ENCODE peak calls at places on chromosomes 5 and 9, in four cellular contexts. One of them, this sample, is unnamed.

GRCh38 chr5:159412284-159413046 is 82.2 kb upstream of the IL12B start:
- DNase-seq in kidney epithelial cell: no peak
- DNase-seq in lower leg skin: peak; percentile 19
- DNase-seq in AG04450: no peak
- DNase-seq in this sample: no peak

GRCh38 chr5:82707741-82708140 is 369.5 kb downstream of the TMEM167A start:
- DNase-seq in kidney epithelial cell: peak; percentile 60
- DNase-seq in lower leg skin: no peak
- DNase-seq in AG04450: no peak
- DNase-seq in this sample: no peak

GRCh38 chr9:91847576-91847975 is 102.5 kb downstream of the ROR2 start:
- DNase-seq in kidney epithelial cell: peak; percentile 56
- DNase-seq in lower leg skin: no peak
- DNase-seq in AG04450: peak; percentile 27
- DNase-seq in this sample: no peak

GRCh38 chr5:141040093-141040762 is 10.9 kb upstream of the PCDHB1 start:
- DNase-seq in kidney epithelial cell: no peak
- DNase-seq in lower leg skin: no peak
- DNase-seq in AG04450: no peak
- DNase-seq in this sample: no peak

GRCh38 chr9:136021891-136022681 is 60.9 kb upstream of the UBAC1 start:
- DNase-seq in kidney epithelial cell: no peak
- DNase-seq in lower leg skin: no peak
- DNase-seq in AG04450: no peak
- DNase-seq in this sample: no peak

GRCh38 chr5:31328031-31328430 is 134.5 kb downstream of the CDH6 start:
- DNase-seq in kidney epithelial cell: no peak
- DNase-seq in lower leg skin: no peak
- DNase-seq in AG04450: no peak
- DNase-seq in this sample: no peak

GRCh38 chr5:96091874-96092273 is 130.2 kb upstream of the ELL2 start:
- DNase-seq in kidney epithelial cell: no peak
- DNase-seq in lower leg skin: no peak
- DNase-seq in AG04450: no peak
- DNase-seq in this sample: no peak

GRCh38 chr5:36422957-36423356 is 121.3 kb upstream of the RANBP3L start:
- DNase-seq in kidney epithelial cell: peak; percentile 74
- DNase-seq in lower leg skin: no peak
- DNase-seq in AG04450: no peak
- DNase-seq in this sample: no peak

GRCh38 chr5:148730272-148730954 is 76.1 kb upstream of the HTR4 start:
- DNase-seq in kidney epithelial cell: no peak
- DNase-seq in lower leg skin: no peak
- DNase-seq in AG04450: no peak
- DNase-seq in this sample: no peak

GRCh38 chr5:153613143-153613542 is 122.7 kb downstream of the GRIA1 start:
- DNase-seq in kidney epithelial cell: no peak
- DNase-seq in lower leg skin: no peak
- DNase-seq in AG04450: no peak
- DNase-seq in this sample: no peak

GRCh38 chr9:131454028-131454427 is 48.7 kb upstream of the POMT1 start:
- DNase-seq in kidney epithelial cell: no peak
- DNase-seq in lower leg skin: no peak
- DNase-seq in AG04450: no peak
- DNase-seq in this sample: no peak

GRCh38 chr9:29209748-29210276 is 1636.5 kb upstream of the C9orf72 start:
- DNase-seq in kidney epithelial cell: no peak
- DNase-seq in lower leg skin: no peak
- DNase-seq in AG04450: no peak
- DNase-seq in this sample: no peak

GRCh38 chr5:151924564-151925395 is at the start of gene GLRA1:
- DNase-seq in kidney epithelial cell: no peak
- DNase-seq in lower leg skin: no peak
- DNase-seq in AG04450: peak; percentile 4
- DNase-seq in this sample: no peak

GRCh38 chr5:151926186-151926585 is 1.5 kb upstream of the GLRA1 start:
- DNase-seq in kidney epithelial cell: no peak
- DNase-seq in lower leg skin: no peak
- DNase-seq in AG04450: no peak
- DNase-seq in this sample: no peak

GRCh38 chr5:151925396-151925750 is 722 bp upstream of the GLRA1 start:
- DNase-seq in kidney epithelial cell: no peak
- DNase-seq in lower leg skin: no peak
- DNase-seq in AG04450: no peak
- DNase-seq in this sample: no peak

GRCh38 chr5:151917931-151918330 is 6.7 kb downstream of the GLRA1 start:
- DNase-seq in kidney epithelial cell: no peak
- DNase-seq in lower leg skin: no peak
- DNase-seq in AG04450: no peak
- DNase-seq in this sample: no peak

GRCh38 chr5:151923865-151924264 is 786 bp downstream of the GLRA1 start:
- DNase-seq in kidney epithelial cell: no peak
- DNase-seq in lower leg skin: no peak
- DNase-seq in AG04450: no peak
- DNase-seq in this sample: no peak
- TF ChIP-seq CTCF in kidney epithelial cell: peak; percentile 41
- TF ChIP-seq CTCF in lower leg skin: no peak
- TF ChIP-seq CTCF in AG04450: no peak
- TF ChIP-seq CTCF in this sample: peak; percentile 24

GRCh38 chr9:2047144-2047671 is 32.1 kb downstream of the SMARCA2 start:
- DNase-seq in kidney epithelial cell: no peak
- DNase-seq in lower leg skin: no peak
- DNase-seq in AG04450: no peak
- DNase-seq in this sample: no peak
- H3K4me3 ChIP-seq in kidney epithelial cell: no peak overlapping the region
- H3K4me3 ChIP-seq in lower leg skin: no peak overlapping the region
- H3K4me3 ChIP-seq in AG04450: no peak overlapping the region
- H3K4me3 ChIP-seq in this sample: no peak overlapping the region

GRCh38 chr9:124531115-124531514 is 23.9 kb upstream of the NR5A1 start:
- DNase-seq in kidney epithelial cell: no peak
- DNase-seq in lower leg skin: no peak
- DNase-seq in AG04450: no peak
- DNase-seq in this sample: no peak

GRCh38 chr9:124537926-124538325 is 30.7 kb upstream of the NR5A1 start:
- DNase-seq in kidney epithelial cell: no peak
- DNase-seq in lower leg skin: no peak
- DNase-seq in AG04450: no peak
- DNase-seq in this sample: no peak

GRCh38 chr9:124535846-124536245 is 28.6 kb upstream of the NR5A1 start:
- DNase-seq in kidney epithelial cell: no peak
- DNase-seq in lower leg skin: no peak
- DNase-seq in AG04450: no peak
- DNase-seq in this sample: no peak

GRCh38 chr9:124530216-124530615 is 23.0 kb upstream of the NR5A1 start:
- DNase-seq in kidney epithelial cell: no peak
- DNase-seq in lower leg skin: no peak
- DNase-seq in AG04450: no peak
- DNase-seq in this sample: no peak

DNA sequence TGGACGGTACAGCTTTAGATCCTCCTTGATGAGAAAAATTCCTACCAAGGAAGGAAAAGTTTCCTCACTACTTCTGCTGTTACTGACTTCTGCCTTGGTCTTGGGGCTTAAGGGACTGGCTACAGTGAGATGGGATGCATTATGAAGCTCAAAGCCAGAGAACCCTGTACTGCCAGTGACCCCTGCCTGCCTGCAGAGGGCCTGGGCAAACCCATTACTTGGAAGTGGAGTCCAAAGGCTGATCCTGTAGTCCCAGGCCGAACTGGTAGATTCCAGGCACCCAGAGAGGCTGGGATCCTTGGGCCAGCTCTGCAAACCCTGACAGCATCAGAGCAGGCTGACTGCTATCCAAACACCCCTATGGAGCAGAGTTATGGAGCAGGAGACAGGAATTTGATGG is 25.7 kb upstream of the NR5A1 start:
- DNase-seq in kidney epithelial cell: no peak
- DNase-seq in lower leg skin: no peak
- DNase-seq in AG04450: no peak
- DNase-seq in this sample: no peak
- TF ChIP-seq CTCF in kidney epithelial cell: no peak
- TF ChIP-seq CTCF in lower leg skin: no peak
- TF ChIP-seq CTCF in AG04450: no peak
- TF ChIP-seq CTCF in this sample: no peak

GRCh38 chr9:18438300-18438925 is 35.5 kb upstream of the ADAMTSL1 start:
- DNase-seq in kidney epithelial cell: no peak
- DNase-seq in lower leg skin: peak; percentile 22
- DNase-seq in AG04450: no peak
- DNase-seq in this sample: no peak
- H3K4me3 ChIP-seq in kidney epithelial cell: peak overlapping the region; percentile 16
- H3K4me3 ChIP-seq in lower leg skin: no peak overlapping the region
- H3K4me3 ChIP-seq in AG04450: peak overlapping the region; percentile 52
- H3K4me3 ChIP-seq in this sample: peak overlapping the region; percentile 38

GRCh38 chr9:128987800-128988199 is 40.3 kb downstream of the NUP188 start:
- DNase-seq in kidney epithelial cell: peak; percentile 4
- DNase-seq in lower leg skin: peak; percentile 48
- DNase-seq in AG04450: peak; percentile 41
- DNase-seq in this sample: peak; percentile 54

GRCh38 chr9:128995791-128996190 is 32.3 kb downstream of the SH3GLB2 start:
- DNase-seq in kidney epithelial cell: no peak
- DNase-seq in lower leg skin: no peak
- DNase-seq in AG04450: no peak
- DNase-seq in this sample: no peak

GRCh38 chr9:128998462-128998861 is 29.7 kb downstream of the SH3GLB2 start:
- DNase-seq in kidney epithelial cell: no peak
- DNase-seq in lower leg skin: peak; percentile 38
- DNase-seq in AG04450: no peak
- DNase-seq in this sample: no peak

GRCh38 chr9:128992995-128993394 is 35.1 kb downstream of the SH3GLB2 start:
- DNase-seq in kidney epithelial cell: no peak
- DNase-seq in lower leg skin: no peak
- DNase-seq in AG04450: no peak
- DNase-seq in this sample: no peak
- TF ChIP-seq CTCF in kidney epithelial cell: peak; percentile 47
- TF ChIP-seq CTCF in lower leg skin: no peak
- TF ChIP-seq CTCF in AG04450: peak; percentile 35
- TF ChIP-seq CTCF in this sample: peak; percentile 34

GRCh38 chr5:143129910-143130703 is 273.4 kb downstream of the NR3C1 start:
- DNase-seq in kidney epithelial cell: no peak
- DNase-seq in lower leg skin: no peak
- DNase-seq in AG04450: no peak
- DNase-seq in this sample: no peak
- H3K4me3 ChIP-seq in kidney epithelial cell: no peak overlapping the region
- H3K4me3 ChIP-seq in lower leg skin: no peak overlapping the region
- H3K4me3 ChIP-seq in AG04450: no peak overlapping the region
- H3K4me3 ChIP-seq in this sample: no peak overlapping the region

DNA sequence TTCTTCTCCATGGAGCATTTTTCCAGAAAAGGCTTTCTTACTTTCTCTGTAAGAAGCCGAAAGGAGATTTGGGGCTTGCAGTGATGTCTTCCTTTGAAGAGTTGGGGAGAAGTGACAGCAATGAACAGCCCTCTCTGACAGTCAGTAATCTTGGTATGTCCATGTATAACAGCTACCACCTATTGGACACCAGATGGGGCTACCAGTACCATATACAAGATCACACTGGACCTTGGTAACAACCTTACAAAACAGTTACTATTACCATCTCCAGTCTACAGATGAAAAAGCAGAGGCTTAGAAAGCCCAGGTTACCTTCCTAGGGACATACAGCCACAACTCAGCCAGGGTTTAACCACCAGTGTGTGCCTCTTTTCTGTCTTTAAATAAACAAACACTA is 272.7 kb upstream of the TRPC7 start:
- DNase-seq in kidney epithelial cell: no peak
- DNase-seq in lower leg skin: no peak
- DNase-seq in AG04450: no peak
- DNase-seq in this sample: peak; percentile 2
- TF ChIP-seq CTCF in kidney epithelial cell: no peak
- TF ChIP-seq CTCF in lower leg skin: no peak
- TF ChIP-seq CTCF in AG04450: no peak
- TF ChIP-seq CTCF in this sample: peak; percentile 30

GRCh38 chr9:97237951-97238851 is 69.3 kb upstream of the CCDC180 start:
- DNase-seq in kidney epithelial cell: peak; percentile 66
- DNase-seq in lower leg skin: peak; percentile 78
- DNase-seq in AG04450: peak; percentile 60
- DNase-seq in this sample: peak; percentile 24

GRCh38 chr9:97237311-97237786 is 70.1 kb upstream of the CCDC180 start:
- DNase-seq in kidney epithelial cell: no peak
- DNase-seq in lower leg skin: no peak
- DNase-seq in AG04450: no peak
- DNase-seq in this sample: no peak
- H3K4me3 ChIP-seq in kidney epithelial cell: peak overlapping the region; percentile 7
- H3K4me3 ChIP-seq in lower leg skin: no peak overlapping the region
- H3K4me3 ChIP-seq in AG04450: peak overlapping the region; percentile 71
- H3K4me3 ChIP-seq in this sample: no peak overlapping the region

GRCh38 chr5:149966901-149967419 is 6.4 kb downstream of the SLC26A2 start:
- DNase-seq in kidney epithelial cell: no peak
- DNase-seq in lower leg skin: no peak
- DNase-seq in AG04450: no peak
- DNase-seq in this sample: no peak
- TF ChIP-seq CTCF in kidney epithelial cell: no peak
- TF ChIP-seq CTCF in lower leg skin: no peak
- TF ChIP-seq CTCF in AG04450: no peak
- TF ChIP-seq CTCF in this sample: no peak

GRCh38 chr9:123373447-123373923 is 17.5 kb downstream of the CRB2 start:
- DNase-seq in kidney epithelial cell: no peak
- DNase-seq in lower leg skin: no peak
- DNase-seq in AG04450: no peak
- DNase-seq in this sample: no peak
- H3K4me3 ChIP-seq in kidney epithelial cell: no peak overlapping the region
- H3K4me3 ChIP-seq in lower leg skin: no peak overlapping the region
- H3K4me3 ChIP-seq in AG04450: no peak overlapping the region
- H3K4me3 ChIP-seq in this sample: no peak overlapping the region